ENCODE peak calls at places on chromosomes 12 and 14, in nine cellular contexts. F is OCI-LY7; Y is neural progenitor cell; N is CD8-positive, alpha-beta T cell; W is CD8-positive, alpha-beta memory T cell; E is colonic mucosa; D is neuronal stem cell; A is effector memory CD4-positive, alpha-beta T cell; V is heart right ventricle. P is an unnamed sample. For H3K9me3, the result is how much of the 10 kb centered on the place peaks cover.

GRCh38 chr14:105495101-105495989 is 4.3 kb downstream of the TEDC1 start:
- DNase-seq in F (no peak), E (no peak), V (peak), D (no peak), Y (no peak), A (no peak), W (no peak), N (no peak), P (no peak)

GRCh38 chr12:80935076-80935475 is 2.7 kb downstream of the LIN7A start:
- DNase-seq in V (no peak), Y (peak), E (no peak), N (no peak), A (no peak), W (no peak), D (no peak), F (no peak), P (no peak)

GRCh38 chr12:47190271-47190750 is 110.6 kb upstream of the AMIGO2 start:
- DNase-seq in W (no peak), V (no peak), E (no peak), D (no peak), N (no peak), A (no peak), F (no peak), Y (no peak), P (no peak)

GRCh38 chr12:24012528-24012927 is 63.1 kb upstream of the SOX5 start:
- DNase-seq in D (no peak), E (no peak), Y (no peak), F (no peak), V (no peak), A (no peak), W (no peak), N (no peak), P (no peak)

GRCh38 chr12:47844264-47845020 is 24.7 kb upstream of the HDAC7 start:
- DNase-seq in A (no peak), F (no peak), V (no peak), E (no peak), D (no peak), Y (no peak), W (no peak), N (no peak), P (no peak)

GRCh38 chr14:78254911-78255431 is 84.8 kb downstream of the NRXN3 start:
- DNase-seq in A (no peak), V (no peak), D (no peak), N (no peak), W (no peak), Y (no peak), E (no peak), F (no peak), P (no peak)

GRCh38 chr12:46082473-46082872 is 92.1 kb upstream of the SCAF11 start:
- DNase-seq in A (no peak), D (no peak), N (no peak), V (no peak), Y (no peak), W (no peak), F (no peak), E (no peak), P (no peak)

GRCh38 chr12:91931110-91931509 is 214.5 kb downstream of the BTG1 start:
- DNase-seq in D (no peak), N (no peak), W (no peak), A (no peak), E (peak), V (no peak), F (no peak), Y (no peak), P (no peak)

GRCh38 chr14:22887990-22888378 is 5.0 kb downstream of the REM2 start:
- DNase-seq in N (no peak), F (peak), V (no peak), A (no peak), W (peak), Y (no peak), E (no peak), D (no peak), P (no peak)

GRCh38 chr12:23484238-23484637 is 465.2 kb downstream of the SOX5 start:
- DNase-seq in Y (no peak), W (no peak), F (no peak), E (no peak), D (no peak), A (no peak), N (no peak), V (no peak), P (no peak)

GRCh38 chr14:81480741-81481140 is 52.9 kb downstream of the SEL1L start:
- DNase-seq in A (no peak), V (no peak), W (no peak), Y (no peak), E (no peak), N (no peak), F (no peak), D (no peak), P (no peak)

GRCh38 chr12:23049180-23049579 is 424.2 kb downstream of the ETNK1 start:
- DNase-seq in W (no peak), Y (no peak), N (no peak), F (peak), A (no peak), D (no peak), E (no peak), V (no peak), P (no peak)

GRCh38 chr14:64878775-64879634 is 702 bp downstream of the SPTB start:
- DNase-seq in D (peak), W (no peak), A (no peak), V (peak), F (no peak), E (peak), Y (peak), N (no peak), P (no peak)

GRCh38 chr12:10557766-10558165 is 52.1 kb downstream of the EIF2S3B start:
- DNase-seq in W (no peak), Y (no peak), N (no peak), V (no peak), E (no peak), D (no peak), F (peak), A (no peak), P (no peak)

GRCh38 chr14:100965296-100965695 is 61.8 kb upstream of the RTL1 start:
- DNase-seq in V (no peak), W (no peak), D (no peak), A (no peak), F (no peak), N (no peak), E (no peak), Y (no peak), P (no peak)

GRCh38 chr12:47820631-47821345 is 1.1 kb upstream of the HDAC7 start:
- DNase-seq in F (no peak), V (peak), Y (peak), W (no peak), N (no peak), D (peak), A (no peak), E (peak), P (no peak)

GRCh38 chr14:39491134-39491541 is 58.9 kb upstream of the FBXO33 start:
- DNase-seq in N (no peak), V (no peak), D (no peak), A (no peak), Y (peak), F (peak), W (peak), E (no peak), P (peak)

GRCh38 chr14:81286574-81287370 is 66.0 kb upstream of the GTF2A1 start:
- DNase-seq in E (no peak), V (no peak), F (no peak), W (no peak), D (no peak), N (no peak), A (no peak), Y (no peak), P (no peak)

GRCh38 chr14:64942531-64943111 is at the start of gene GPX2:
- DNase-seq in F (no peak), Y (no peak), W (no peak), A (no peak), E (peak), D (no peak), N (no peak), V (no peak), P (no peak)

GRCh38 chr12:57008113-57008687 is 1.9 kb upstream of the ZBTB39 start:
- DNase-seq in W (peak), F (peak), A (no peak), Y (peak), D (peak), E (no peak), V (no peak), N (no peak), P (peak)

GRCh38 chr12:88393017-88393767 is 187.1 kb downstream of the KITLG start:
- DNase-seq in N (no peak), E (no peak), A (no peak), Y (peak), W (no peak), D (no peak), V (no peak), F (peak), P (no peak)

GRCh38 chr14:91252901-91253794 is 8.6 kb upstream of the GPR68 start:
- DNase-seq in N (no peak), Y (peak), V (peak), A (no peak), W (peak), E (peak), D (no peak), F (peak), P (no peak)

GRCh38 chr14:71692496-71692895 is 239.7 kb upstream of the RGS6 start:
- DNase-seq in A (no peak), D (no peak), Y (no peak), E (no peak), V (no peak), N (no peak), F (no peak), W (no peak), P (no peak)

GRCh38 chr14:91946313-91947195 is 940 bp downstream of the FBLN5 start:
- DNase-seq in W (no peak), N (no peak), D (no peak), F (no peak), E (no peak), V (no peak), Y (no peak), A (no peak), P (no peak)

GRCh38 chr14:89493877-89494634 is 77.0 kb upstream of the FOXN3 start:
- DNase-seq in N (no peak), W (no peak), A (no peak), Y (peak), V (no peak), E (no peak), D (no peak), F (peak), P (no peak)

GRCh38 chr12:206746-207440 is 7.1 kb downstream of the SLC6A12 start:
- DNase-seq in V (no peak), N (no peak), E (no peak), Y (no peak), F (no peak), D (no peak), W (no peak), A (no peak), P (no peak)

DNA sequence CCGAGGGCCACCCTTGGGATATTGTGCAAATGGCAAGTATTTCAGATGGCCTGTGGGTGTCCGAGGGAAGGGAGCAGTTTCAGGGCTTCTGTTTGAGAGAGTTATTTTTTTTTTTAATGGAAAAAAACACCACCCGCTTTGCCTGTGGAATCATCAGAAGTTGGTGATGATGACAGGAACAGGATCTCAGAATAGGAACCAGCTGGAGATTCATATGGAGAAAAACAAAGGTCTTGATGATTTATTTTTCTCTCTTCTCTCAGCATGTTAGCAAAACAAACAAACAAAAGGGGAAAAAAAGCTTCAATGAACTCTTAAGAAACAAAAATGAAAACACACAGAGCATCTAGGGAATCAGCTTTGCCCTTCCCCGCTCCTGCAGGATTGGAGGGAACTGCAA is 119.9 kb upstream of the RFLNA start:
- DNase-seq in F (no peak), V (no peak), E (no peak), N (no peak), A (no peak), D (no peak), Y (no peak), W (no peak), P (no peak)
- H3K9me3 ChIP-seq in F (under half), V (under half), E (under half), N (under half), A (under half), D (under half), Y (under half), W (under half), P (under half)

GRCh38 chr12:131740626-131741025 is 29.7 kb downstream of the SFSWAP start:
- DNase-seq in N (no peak), E (no peak), D (no peak), A (no peak), Y (no peak), W (no peak), F (no peak), V (no peak), P (no peak)
- H3K4me3 ChIP-seq in N (no peak), E (no peak), D (no peak), A (no peak), Y (no peak), W (no peak), F (no peak), V (no peak), P (no peak)

GRCh38 chr12:34598851-34599529 is 576.7 kb downstream of the ALG10 start:
- DNase-seq in D (no peak), E (no peak), N (no peak), V (peak), F (no peak), Y (no peak), W (no peak), A (no peak), P (no peak)

GRCh38 chr12:34598352-34598827 is 576.1 kb downstream of the ALG10 start:
- DNase-seq in A (no peak), F (no peak), D (no peak), N (no peak), V (no peak), E (no peak), Y (no peak), W (no peak), P (no peak)

GRCh38 chr12:34599530-34600513 is 577.5 kb downstream of the ALG10 start:
- DNase-seq in A (no peak), N (no peak), W (no peak), V (peak), Y (no peak), E (no peak), D (no peak), F (no peak), P (no peak)

GRCh38 chr12:34597548-34598351 is 575.5 kb downstream of the ALG10 start:
- DNase-seq in W (no peak), N (no peak), F (no peak), E (no peak), A (no peak), V (peak), Y (no peak), D (no peak), P (no peak)

DNA sequence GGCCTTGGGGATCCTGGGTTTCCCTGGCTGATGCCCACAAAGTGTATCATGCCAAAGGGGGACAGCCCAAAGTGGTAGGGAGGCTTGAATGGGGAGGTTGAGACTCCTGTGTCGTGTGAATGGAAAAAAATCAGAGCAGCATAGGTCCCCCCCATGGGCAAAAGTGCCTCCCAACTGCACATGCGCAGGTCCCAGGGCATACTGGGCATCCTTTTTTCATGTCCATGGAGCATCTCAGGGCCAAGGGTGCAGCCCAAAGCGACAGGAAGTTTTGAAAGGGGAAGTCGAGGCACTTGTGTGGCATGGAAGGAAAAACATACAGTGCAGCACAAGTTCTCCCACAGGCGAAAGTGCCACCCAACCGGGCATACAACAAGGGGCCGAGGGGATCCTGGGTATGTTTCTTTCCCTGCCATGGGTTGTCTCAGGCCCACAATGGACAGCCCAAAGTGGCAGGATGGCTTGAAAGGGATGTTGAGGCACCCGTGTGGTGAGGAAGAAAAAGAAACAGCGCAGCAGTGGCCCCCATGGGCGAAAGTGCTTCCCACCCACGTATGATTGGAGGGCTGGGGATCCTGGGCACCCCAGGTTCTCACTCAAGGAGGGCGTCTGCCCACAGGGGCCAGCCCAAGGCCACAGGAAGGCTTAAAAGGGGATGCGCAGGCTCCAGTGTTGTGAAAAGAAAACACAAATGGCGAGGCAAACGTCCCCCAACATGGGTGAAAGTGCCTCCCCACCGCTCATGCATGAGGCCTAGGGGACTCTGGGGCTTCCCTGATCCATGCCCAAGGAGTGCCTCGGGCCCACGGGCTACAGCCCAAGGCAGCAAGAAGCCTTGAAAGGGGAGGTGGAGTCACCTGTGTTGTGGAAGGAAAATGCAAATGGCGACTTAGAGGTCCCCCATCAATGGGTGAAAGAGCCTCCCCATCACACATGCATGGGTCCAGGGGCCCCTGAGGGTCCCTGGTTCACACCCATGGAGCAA is 573.7 kb downstream of the ALG10 start:
- DNase-seq in Y (no peak), W (no peak), V (peak), A (no peak), N (no peak), F (no peak), E (no peak), D (no peak), P (no peak)
- H3K9me3 ChIP-seq in Y (under half), W (under half), V (half or more), A (under half), N (under half), F (under half), E (under half), D (under half), P (under half)

GRCh38 chr12:113334786-113335539 is at the start of gene SLC8B1:
- DNase-seq in D (peak), V (peak), F (peak), E (peak), W (peak), A (peak), N (peak), Y (peak), P (no peak)

GRCh38 chr12:113333877-113334785 is 778 bp downstream of the SLC8B1 start:
- DNase-seq in A (no peak), E (peak), W (peak), F (peak), D (no peak), N (no peak), Y (no peak), V (peak), P (no peak)

GRCh38 chr12:113332688-113333087 is 2.2 kb downstream of the SLC8B1 start:
- DNase-seq in W (no peak), V (no peak), Y (no peak), E (no peak), F (no peak), D (no peak), N (no peak), A (no peak), P (no peak)

GRCh38 chr12:113330505-113330904 is 4.4 kb downstream of the SLC8B1 start:
- DNase-seq in F (no peak), Y (no peak), W (no peak), V (no peak), A (no peak), N (no peak), D (no peak), E (no peak), P (no peak)

GRCh38 chr12:113333111-113333750 is 1.7 kb downstream of the SLC8B1 start:
- DNase-seq in A (no peak), V (no peak), D (no peak), E (no peak), F (no peak), Y (no peak), N (no peak), W (no peak), P (no peak)
- H3K4me3 ChIP-seq in A (no peak), V (peak), D (no peak), E (peak), F (peak), Y (no peak), N (peak), W (peak), P (no peak)

GRCh38 chr14:87600236-87600635 is 392.7 kb downstream of the GALC start:
- DNase-seq in D (no peak), A (no peak), Y (no peak), W (no peak), V (no peak), N (no peak), E (no peak), F (no peak), P (no peak)

DNA sequence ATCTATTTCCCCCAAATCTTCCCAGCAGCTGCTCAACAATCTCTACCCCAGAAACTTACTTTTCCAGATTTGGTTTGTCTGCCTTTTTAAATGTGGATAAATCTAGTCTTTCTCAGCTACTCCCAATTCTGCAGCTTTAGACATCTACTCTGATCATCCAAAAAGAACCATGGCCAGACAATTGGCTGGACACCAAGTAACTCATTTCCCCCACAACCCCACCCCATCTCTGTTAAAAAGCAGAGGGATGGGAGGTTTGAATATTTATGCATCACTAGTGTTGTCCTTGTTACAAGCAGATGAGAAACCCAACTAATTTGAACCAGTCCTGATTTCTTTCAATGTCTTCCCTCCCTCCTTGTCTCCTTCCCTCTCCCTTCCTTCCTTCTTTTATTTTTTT is 392.0 kb downstream of the GALC start:
- DNase-seq in Y (no peak), D (no peak), V (no peak), N (no peak), W (no peak), A (no peak), F (no peak), E (no peak), P (no peak)
- H3K9me3 ChIP-seq in Y (under half), D (under half), V (under half), N (under half), W (under half), A (under half), F (under half), E (under half), P (under half)

DNA sequence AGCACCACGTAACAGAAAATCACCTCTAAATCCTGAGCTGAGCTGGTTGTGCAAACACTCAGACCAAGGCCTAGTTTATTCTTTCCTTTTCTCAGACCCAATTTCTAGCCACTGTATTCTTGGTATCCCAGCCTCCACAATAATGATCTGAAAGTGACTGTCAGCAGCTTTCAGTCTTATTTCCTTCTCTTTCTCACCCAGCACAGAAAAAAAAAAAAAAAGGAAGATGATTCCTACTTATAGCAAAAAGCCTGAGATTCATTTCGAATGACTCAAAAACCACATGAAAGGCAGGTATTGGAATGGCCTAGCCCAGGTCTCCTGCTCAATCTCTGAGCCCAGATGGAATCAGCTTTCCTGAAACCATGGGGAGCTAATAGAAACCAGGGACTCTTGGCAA is 298.6 kb upstream of the PPFIA2 start:
- DNase-seq in V (no peak), N (no peak), F (no peak), W (no peak), E (no peak), D (no peak), A (no peak), Y (no peak), P (no peak)
- H3K4me3 ChIP-seq in V (no peak), N (no peak), F (no peak), W (no peak), E (no peak), D (no peak), A (no peak), Y (no peak), P (no peak)

GRCh38 chr14:103207038-103207403 is 83.8 kb downstream of the TNFAIP2 start:
- DNase-seq in E (peak), Y (peak), F (no peak), A (no peak), V (peak), N (no peak), D (no peak), W (no peak), P (no peak)
- H3K9me3 ChIP-seq in E (under half), Y (under half), F (under half), A (under half), V (under half), N (under half), D (under half), W (under half), P (under half)

GRCh38 chr12:132602578-132603239 is 7.7 kb downstream of the LRCOL1 start:
- DNase-seq in D (no peak), A (no peak), Y (peak), F (no peak), N (no peak), W (no peak), V (peak), E (peak), P (no peak)

GRCh38 chr12:132597333-132598283 is 12.8 kb downstream of the LRCOL1 start:
- DNase-seq in Y (peak), W (no peak), F (peak), A (peak), E (no peak), V (peak), D (peak), N (no peak), P (no peak)

GRCh38 chr12:132603240-132604107 is 6.9 kb downstream of the LRCOL1 start:
- DNase-seq in F (no peak), A (no peak), N (no peak), E (no peak), W (no peak), Y (no peak), V (no peak), D (no peak), P (no peak)

GRCh38 chr12:132601171-132601883 is 9.1 kb downstream of the LRCOL1 start:
- DNase-seq in A (no peak), D (no peak), V (no peak), F (no peak), E (no peak), Y (no peak), W (no peak), N (no peak), P (no peak)

GRCh38 chr12:132600048-132601032 is 10.0 kb downstream of the LRCOL1 start:
- DNase-seq in A (peak), Y (peak), E (peak), W (peak), F (peak), N (no peak), D (no peak), V (peak), P (no peak)
- H3K4me3 ChIP-seq in A (peak), Y (no peak), E (peak), W (peak), F (no peak), N (peak), D (peak), V (peak), P (no peak)